ENCODE peak calls at places on chromosomes 16 and 17, in seven cellular contexts. One of them, this sample, is unnamed.

GRCh38 chr17:6423931-6424330 is 11.0 kb downstream of the AIPL1 start:
- DNase-seq in activated CD4-positive, alpha-beta T cell treated with anti-CD3 and anti-CD28 coated beads for 36 hours: no peak
- DNase-seq in heart right ventricle: no peak
- DNase-seq in adipocyte: no peak
- DNase-seq in cardiac fibroblast: no peak
- DNase-seq in activated T-cell treated with anti-CD3 and anti-CD28 coated beads for 1 hour: no peak
- DNase-seq in T-helper 2 cell: no peak
- DNase-seq in this sample: no peak

GRCh38 chr16:23852794-23853562 is 17.2 kb downstream of the PRKCB start:
- DNase-seq in activated CD4-positive, alpha-beta T cell treated with anti-CD3 and anti-CD28 coated beads for 36 hours: no peak
- DNase-seq in heart right ventricle: no peak
- DNase-seq in adipocyte: no peak
- DNase-seq in cardiac fibroblast: no peak
- DNase-seq in activated T-cell treated with anti-CD3 and anti-CD28 coated beads for 1 hour: no peak
- DNase-seq in T-helper 2 cell: no peak
- DNase-seq in this sample: peak

GRCh38 chr17:83106036-83106577 is 26.7 kb downstream of the METRNL start:
- DNase-seq in activated CD4-positive, alpha-beta T cell treated with anti-CD3 and anti-CD28 coated beads for 36 hours: no peak
- DNase-seq in heart right ventricle: no peak
- DNase-seq in adipocyte: no peak
- DNase-seq in cardiac fibroblast: no peak
- DNase-seq in activated T-cell treated with anti-CD3 and anti-CD28 coated beads for 1 hour: no peak
- DNase-seq in T-helper 2 cell: no peak
- DNase-seq in this sample: no peak

GRCh38 chr17:2239882-2240430 is 63.6 kb downstream of the SMG6 start:
- DNase-seq in activated CD4-positive, alpha-beta T cell treated with anti-CD3 and anti-CD28 coated beads for 36 hours: peak
- DNase-seq in heart right ventricle: no peak
- DNase-seq in adipocyte: peak
- DNase-seq in cardiac fibroblast: peak
- DNase-seq in activated T-cell treated with anti-CD3 and anti-CD28 coated beads for 1 hour: no peak
- DNase-seq in T-helper 2 cell: no peak
- DNase-seq in this sample: peak

GRCh38 chr17:9928601-9929341 is 23.7 kb upstream of the RCVRN start:
- DNase-seq in activated CD4-positive, alpha-beta T cell treated with anti-CD3 and anti-CD28 coated beads for 36 hours: no peak
- DNase-seq in heart right ventricle: no peak
- DNase-seq in adipocyte: peak
- DNase-seq in cardiac fibroblast: peak
- DNase-seq in activated T-cell treated with anti-CD3 and anti-CD28 coated beads for 1 hour: no peak
- DNase-seq in T-helper 2 cell: no peak
- DNase-seq in this sample: no peak

GRCh38 chr16:2250652-2251280 is 621 bp downstream of the ECI1 start:
- DNase-seq in activated CD4-positive, alpha-beta T cell treated with anti-CD3 and anti-CD28 coated beads for 36 hours: peak
- DNase-seq in heart right ventricle: no peak
- DNase-seq in adipocyte: peak
- DNase-seq in cardiac fibroblast: peak
- DNase-seq in activated T-cell treated with anti-CD3 and anti-CD28 coated beads for 1 hour: peak
- DNase-seq in T-helper 2 cell: peak
- DNase-seq in this sample: peak

GRCh38 chr16:89364603-89365002 is 125.8 kb downstream of the ANKRD11 start:
- DNase-seq in activated CD4-positive, alpha-beta T cell treated with anti-CD3 and anti-CD28 coated beads for 36 hours: no peak
- DNase-seq in heart right ventricle: no peak
- DNase-seq in adipocyte: no peak
- DNase-seq in cardiac fibroblast: peak
- DNase-seq in activated T-cell treated with anti-CD3 and anti-CD28 coated beads for 1 hour: no peak
- DNase-seq in T-helper 2 cell: no peak
- DNase-seq in this sample: no peak

GRCh38 chr17:3890082-3890892 is 2.6 kb downstream of the CAMKK1 start:
- DNase-seq in activated CD4-positive, alpha-beta T cell treated with anti-CD3 and anti-CD28 coated beads for 36 hours: peak
- DNase-seq in heart right ventricle: peak
- DNase-seq in adipocyte: peak
- DNase-seq in cardiac fibroblast: peak
- DNase-seq in activated T-cell treated with anti-CD3 and anti-CD28 coated beads for 1 hour: no peak
- DNase-seq in T-helper 2 cell: no peak
- DNase-seq in this sample: peak

GRCh38 chr16:47019563-47019962 is 46.1 kb upstream of the DNAJA2 start:
- DNase-seq in activated CD4-positive, alpha-beta T cell treated with anti-CD3 and anti-CD28 coated beads for 36 hours: no peak
- DNase-seq in heart right ventricle: no peak
- DNase-seq in adipocyte: peak
- DNase-seq in cardiac fibroblast: peak
- DNase-seq in activated T-cell treated with anti-CD3 and anti-CD28 coated beads for 1 hour: no peak
- DNase-seq in T-helper 2 cell: no peak
- DNase-seq in this sample: no peak

GRCh38 chr17:82961366-82962162 is 117.8 kb upstream of the METRNL start:
- DNase-seq in activated CD4-positive, alpha-beta T cell treated with anti-CD3 and anti-CD28 coated beads for 36 hours: no peak
- DNase-seq in heart right ventricle: no peak
- DNase-seq in adipocyte: no peak
- DNase-seq in cardiac fibroblast: no peak
- DNase-seq in activated T-cell treated with anti-CD3 and anti-CD28 coated beads for 1 hour: no peak
- DNase-seq in T-helper 2 cell: no peak
- DNase-seq in this sample: no peak

GRCh38 chr16:27402964-27403600 is 1.1 kb downstream of the IL21R start:
- DNase-seq in activated CD4-positive, alpha-beta T cell treated with anti-CD3 and anti-CD28 coated beads for 36 hours: peak
- DNase-seq in heart right ventricle: no peak
- DNase-seq in adipocyte: no peak
- DNase-seq in cardiac fibroblast: no peak
- DNase-seq in activated T-cell treated with anti-CD3 and anti-CD28 coated beads for 1 hour: no peak
- DNase-seq in T-helper 2 cell: no peak
- DNase-seq in this sample: peak